ENCODE peak calls at places on chromosomes 12 and 14, in seven cellular contexts. Q is upper lobe of right lung, U is H7, B is H1, O is psoas muscle, E is mesenchymal stem cell, J is heart left ventricle. R is an unnamed sample.

GRCh38 chr12:39671898-39672875 is 52.6 kb upstream of the ABCD2 start:
- DNase-seq in Q (no peak), U (no peak), B (no peak), O (no peak), E (no peak), J (no peak), R (no peak)

GRCh38 chr14:31933716-31934115 is 143.4 kb upstream of the ARHGAP5 start:
- DNase-seq in Q (no peak), U (peak; percentile 30), B (no peak), O (no peak), E (peak; percentile 72), J (no peak), R (no peak)

GRCh38 chr14:21428930-21429329 is 27.0 kb downstream of the CHD8 start:
- DNase-seq in Q (no peak), U (no peak), B (no peak), O (peak; percentile 45), E (no peak), J (no peak), R (no peak)

GRCh38 chr14:51093371-51094281 is 1.3 kb downstream of the TRIM9 start:
- DNase-seq in Q (no peak), U (peak; percentile 71), B (no peak), O (peak; percentile 29), E (no peak), J (peak; percentile 66), R (peak; percentile 3)

GRCh38 chr14:40340708-40341107 is 908.5 kb upstream of the FBXO33 start:
- DNase-seq in Q (no peak), U (peak; percentile 13), B (no peak), O (no peak), E (no peak), J (no peak), R (no peak)

GRCh38 chr12:92778525-92778924 is 75.7 kb downstream of the PLEKHG7 start:
- DNase-seq in Q (no peak), U (no peak), B (no peak), O (no peak), E (no peak), J (no peak), R (no peak)

GRCh38 chr12:201361-201760 is 12.6 kb downstream of the SLC6A12 start:
- DNase-seq in Q (no peak), U (no peak), B (no peak), O (no peak), E (no peak), J (no peak), R (no peak)

GRCh38 chr12:102064476-102064875 is 2.7 kb upstream of the WASHC3 start:
- DNase-seq in Q (no peak), U (no peak), B (no peak), O (no peak), E (no peak), J (no peak), R (no peak)

GRCh38 chr12:87182696-87183233 is 846.4 kb downstream of the C12orf50 start:
- DNase-seq in Q (no peak), U (no peak), B (no peak), O (no peak), E (no peak), J (no peak), R (no peak)

GRCh38 chr14:102325791-102326345 is 6.3 kb downstream of the ZNF839 start:
- DNase-seq in Q (no peak), U (no peak), B (no peak), O (no peak), E (peak; percentile 8), J (peak; percentile 9), R (no peak)

GRCh38 chr12:105983622-105984325 is 155.0 kb downstream of the NUAK1 start:
- DNase-seq in Q (no peak), U (no peak), B (no peak), O (no peak), E (peak; percentile 77), J (no peak), R (no peak)

GRCh38 chr12:62862259-62862881 is 72.6 kb downstream of the PPM1H start:
- DNase-seq in Q (no peak), U (no peak), B (no peak), O (no peak), E (no peak), J (no peak), R (no peak)

GRCh38 chr12:46555379-46555778 is 182.8 kb upstream of the SLC38A2 start:
- DNase-seq in Q (no peak), U (no peak), B (no peak), O (no peak), E (peak; percentile 90), J (no peak), R (no peak)

GRCh38 chr14:68841030-68841809 is 48.4 kb upstream of the ZFP36L1 start:
- DNase-seq in Q (no peak), U (no peak), B (no peak), O (no peak), E (no peak), J (no peak), R (no peak)

GRCh38 chr14:37565550-37565949 is 29.5 kb downstream of the FOXA1 start:
- DNase-seq in Q (no peak), U (peak; percentile 33), B (no peak), O (no peak), E (no peak), J (no peak), R (no peak)

GRCh38 chr14:95157987-95158712 is 821 bp upstream of the DICER1 start:
- DNase-seq in Q (no peak), U (peak; percentile 41), B (no peak), O (no peak), E (no peak), J (no peak), R (no peak)

GRCh38 chr14:37168721-37169120 is 3.7 kb downstream of the SLC25A21 start:
- DNase-seq in Q (no peak), U (no peak), B (no peak), O (no peak), E (no peak), J (no peak), R (no peak)

GRCh38 chr12:7042847-7043246 is 17.7 kb upstream of the C1S start:
- DNase-seq in Q (no peak), U (peak; percentile 64), B (no peak), O (no peak), E (peak; percentile 49), J (no peak), R (no peak)

GRCh38 chr14:101313268-101313667 is 248.0 kb upstream of the DIO3 start:
- DNase-seq in Q (no peak), U (peak; percentile 32), B (no peak), O (no peak), E (no peak), J (no peak), R (no peak)

GRCh38 chr12:39499296-39499695 is 56.4 kb upstream of the KIF21A start:
- DNase-seq in Q (no peak), U (no peak), B (no peak), O (no peak), E (no peak), J (no peak), R (no peak)

GRCh38 chr12:69982081-69982480 is 157.1 kb downstream of the MYRFL start:
- DNase-seq in Q (no peak), U (no peak), B (no peak), O (no peak), E (no peak), J (no peak), R (no peak)
- H3K4me3 ChIP-seq in Q (no peak overlapping the region), U (no peak overlapping the region), B (no peak overlapping the region), O (no peak overlapping the region), E (no peak overlapping the region), J (no peak overlapping the region), R (no peak overlapping the region)

DNA sequence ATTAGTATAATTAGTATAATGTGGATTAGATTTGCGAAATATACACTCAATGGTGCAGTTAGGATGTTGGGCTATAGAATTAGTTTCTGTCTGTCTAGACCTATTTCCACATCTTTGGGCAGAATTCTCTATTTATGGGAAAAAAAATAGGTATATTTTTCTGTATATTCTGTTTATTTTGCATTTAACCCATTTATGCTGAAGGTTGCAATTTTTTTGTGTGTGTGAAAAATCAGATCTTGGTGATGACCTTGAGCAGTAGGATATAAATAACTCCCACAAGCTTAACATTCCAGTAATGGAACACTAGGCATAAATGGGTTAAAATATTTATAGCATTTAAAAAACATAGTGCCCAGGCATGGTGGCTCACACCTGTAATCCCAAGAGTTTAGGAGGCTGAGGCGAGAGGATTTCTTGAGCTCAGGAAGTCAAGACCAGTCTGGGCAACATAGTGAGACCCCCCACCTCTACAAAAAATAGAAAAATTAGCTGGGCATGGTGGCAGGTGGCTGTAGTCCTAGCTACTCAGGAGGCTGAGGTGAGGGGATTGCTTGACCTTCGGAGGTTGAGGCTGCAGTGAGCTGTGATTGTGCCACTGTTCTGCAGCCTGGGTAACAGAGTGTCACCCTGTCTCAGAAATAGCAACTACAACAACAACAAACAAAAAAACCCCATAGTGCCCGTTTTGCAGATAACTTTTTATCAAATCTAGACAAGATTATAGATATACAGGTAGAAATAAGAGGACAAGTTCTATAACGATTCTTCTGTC is 9.3 kb downstream of the BRMS1L start:
- DNase-seq in Q (no peak), U (no peak), B (no peak), O (no peak), E (no peak), J (no peak), R (no peak)
- H3K36me3 ChIP-seq in Q (peaks cover 44% of the 10 kb centered on the region), U (no peaks in the 10 kb centered on the region), B (peaks cover 2% of the 10 kb centered on the region), O (peaks cover 77% of the 10 kb centered on the region), E (peaks cover 10% of the 10 kb centered on the region), J (peaks cover 73% of the 10 kb centered on the region), R (no peaks in the 10 kb centered on the region)

DNA sequence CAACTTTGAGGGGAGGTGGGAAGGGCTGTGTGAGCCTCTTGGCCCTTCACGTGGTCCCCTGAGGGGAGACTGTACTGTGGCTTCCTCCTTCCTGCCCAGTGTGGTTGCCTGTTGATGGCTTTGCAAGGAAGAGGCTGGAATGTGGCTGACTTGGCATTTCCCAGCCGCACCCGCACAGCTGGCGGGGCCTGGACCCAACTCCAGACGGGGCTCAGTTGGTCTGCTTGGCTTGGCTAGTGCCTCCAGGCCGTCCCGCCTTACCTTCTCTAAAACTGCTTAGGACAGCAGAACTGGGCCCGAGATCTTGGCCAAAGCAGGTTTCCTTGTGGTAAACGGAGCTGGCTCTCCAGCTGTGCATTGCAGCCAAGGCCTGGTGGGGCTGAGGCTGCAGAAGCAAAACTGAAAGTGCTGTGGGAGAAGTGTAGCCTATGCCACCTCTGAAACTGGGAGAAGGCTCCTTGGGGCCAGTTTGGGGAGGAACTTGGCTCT is 139.5 kb downstream of the SMOC1 start:
- DNase-seq in Q (no peak), U (no peak), B (no peak), O (peak; percentile 41), E (peak; percentile 32), J (peak; percentile 62), R (peak; percentile 53)
- H3K4me3 ChIP-seq in Q (peak overlapping the region; percentile 36), U (no peak overlapping the region), B (no peak overlapping the region), O (peak overlapping the region; percentile 33), E (no peak overlapping the region), J (peak overlapping the region; percentile 38), R (no peak overlapping the region)

GRCh38 chr12:19573866-19574265 is 134.6 kb downstream of the AEBP2 start:
- DNase-seq in Q (no peak), U (no peak), B (no peak), O (no peak), E (no peak), J (no peak), R (no peak)
- H3K36me3 ChIP-seq in Q (no peaks in the 10 kb centered on the region), U (no peaks in the 10 kb centered on the region), B (no peaks in the 10 kb centered on the region), O (no peaks in the 10 kb centered on the region), E (peaks cover 6% of the 10 kb centered on the region), J (no peaks in the 10 kb centered on the region), R (no peaks in the 10 kb centered on the region)

GRCh38 chr12:75129275-75129674 is 80.4 kb downstream of the KCNC2 start:
- DNase-seq in Q (no peak), U (no peak), B (no peak), O (no peak), E (no peak), J (no peak), R (no peak)
- H3K4me3 ChIP-seq in Q (no peak overlapping the region), U (no peak overlapping the region), B (no peak overlapping the region), O (no peak overlapping the region), E (no peak overlapping the region), J (no peak overlapping the region), R (no peak overlapping the region)

R was measured in MG63.